ENCODE peak calls at places on chromosomes 1 and 21, in five cellular contexts. One of them, this sample, is unnamed.

GRCh38 chr1:64608015-64608650 is 136.7 kb upstream of the RAVER2 start:
- DNase-seq in right lobe of liver: no peak
- DNase-seq in brain microvascular endothelial cell: no peak
- DNase-seq in A549: no peak
- DNase-seq in HFF-Myc: no peak
- DNase-seq in this sample: no peak

GRCh38 chr1:193662030-193662429 is 475.6 kb upstream of the B3GALT2 start:
- DNase-seq in brain microvascular endothelial cell: no peak
- DNase-seq in A549: no peak
- DNase-seq in right lobe of liver: no peak
- DNase-seq in HFF-Myc: no peak
- DNase-seq in this sample: no peak

GRCh38 chr1:159141584-159142518 is 29.6 kb upstream of the CADM3 start:
- DNase-seq in brain microvascular endothelial cell: peak
- DNase-seq in HFF-Myc: no peak
- DNase-seq in A549: peak
- DNase-seq in right lobe of liver: no peak
- DNase-seq in this sample: peak

GRCh38 chr1:43893020-43893419 is 40.6 kb upstream of the ARTN start:
- DNase-seq in HFF-Myc: no peak
- DNase-seq in A549: no peak
- DNase-seq in brain microvascular endothelial cell: peak
- DNase-seq in right lobe of liver: no peak
- DNase-seq in this sample: no peak

GRCh38 chr1:81670286-81670685 is 130.4 kb upstream of the ADGRL2 start:
- DNase-seq in HFF-Myc: peak
- DNase-seq in A549: peak
- DNase-seq in brain microvascular endothelial cell: peak
- DNase-seq in right lobe of liver: peak
- DNase-seq in this sample: peak

GRCh38 chr1:243748227-243748626 is 101.8 kb downstream of the AKT3 start:
- DNase-seq in right lobe of liver: no peak
- DNase-seq in HFF-Myc: no peak
- DNase-seq in brain microvascular endothelial cell: no peak
- DNase-seq in A549: no peak
- DNase-seq in this sample: no peak

GRCh38 chr1:36223373-36223995 is 759 bp upstream of the THRAP3 start:
- DNase-seq in brain microvascular endothelial cell: peak
- DNase-seq in right lobe of liver: no peak
- DNase-seq in HFF-Myc: no peak
- DNase-seq in A549: peak
- DNase-seq in this sample: peak

GRCh38 chr1:215844266-215844665 is 277.2 kb downstream of the KCTD3 start:
- DNase-seq in right lobe of liver: no peak
- DNase-seq in HFF-Myc: no peak
- DNase-seq in brain microvascular endothelial cell: no peak
- DNase-seq in A549: no peak
- DNase-seq in this sample: no peak

GRCh38 chr21:44929799-44930542 is 9.3 kb upstream of the ITGB2 start:
- DNase-seq in brain microvascular endothelial cell: no peak
- DNase-seq in HFF-Myc: no peak
- DNase-seq in A549: no peak
- DNase-seq in right lobe of liver: no peak
- DNase-seq in this sample: no peak

GRCh38 chr21:23624281-23624680 is 1983.0 kb downstream of the MRPL39 start:
- DNase-seq in brain microvascular endothelial cell: no peak
- DNase-seq in HFF-Myc: no peak
- DNase-seq in A549: no peak
- DNase-seq in right lobe of liver: no peak
- DNase-seq in this sample: no peak

GRCh38 chr1:25744140-25744581 is 55.8 kb upstream of the SELENON start:
- DNase-seq in right lobe of liver: peak
- DNase-seq in A549: peak
- DNase-seq in HFF-Myc: peak
- DNase-seq in brain microvascular endothelial cell: peak
- DNase-seq in this sample: peak

GRCh38 chr1:154405762-154406571 is 824 bp downstream of the IL6R start:
- DNase-seq in HFF-Myc: no peak
- DNase-seq in A549: peak
- DNase-seq in right lobe of liver: peak
- DNase-seq in brain microvascular endothelial cell: peak
- DNase-seq in this sample: peak

GRCh38 chr1:203934027-203934426 is 72.6 kb downstream of the SNRPE start:
- DNase-seq in A549: no peak
- DNase-seq in right lobe of liver: no peak
- DNase-seq in HFF-Myc: no peak
- DNase-seq in brain microvascular endothelial cell: no peak
- DNase-seq in this sample: no peak

GRCh38 chr1:3453203-3453761 is 1.2 kb upstream of the ARHGEF16 start:
- DNase-seq in brain microvascular endothelial cell: peak
- DNase-seq in A549: peak
- DNase-seq in HFF-Myc: no peak
- DNase-seq in right lobe of liver: peak
- DNase-seq in this sample: peak

GRCh38 chr1:88291902-88292301 is 392.2 kb upstream of the PKN2 start:
- DNase-seq in A549: no peak
- DNase-seq in brain microvascular endothelial cell: no peak
- DNase-seq in right lobe of liver: no peak
- DNase-seq in HFF-Myc: no peak
- DNase-seq in this sample: no peak

GRCh38 chr1:209291715-209292114 is 291.8 kb upstream of the CAMK1G start:
- DNase-seq in HFF-Myc: no peak
- DNase-seq in right lobe of liver: no peak
- DNase-seq in A549: no peak
- DNase-seq in brain microvascular endothelial cell: no peak
- DNase-seq in this sample: no peak

GRCh38 chr1:50237081-50237480 is 128.4 kb downstream of the ELAVL4 start:
- DNase-seq in A549: no peak
- DNase-seq in brain microvascular endothelial cell: no peak
- DNase-seq in HFF-Myc: no peak
- DNase-seq in right lobe of liver: no peak
- DNase-seq in this sample: no peak

GRCh38 chr1:48938975-48939374 is 162.3 kb upstream of the BEND5 start:
- DNase-seq in HFF-Myc: no peak
- DNase-seq in brain microvascular endothelial cell: no peak
- DNase-seq in A549: no peak
- DNase-seq in right lobe of liver: no peak
- DNase-seq in this sample: no peak

GRCh38 chr1:221994274-221994698 is 252.4 kb upstream of the DUSP10 start:
- DNase-seq in right lobe of liver: no peak
- DNase-seq in A549: no peak
- DNase-seq in HFF-Myc: no peak
- DNase-seq in brain microvascular endothelial cell: peak
- DNase-seq in this sample: peak

GRCh38 chr1:6499318-6499717 is 7.9 kb upstream of the PLEKHG5 start:
- DNase-seq in HFF-Myc: no peak
- DNase-seq in right lobe of liver: no peak
- DNase-seq in brain microvascular endothelial cell: no peak
- DNase-seq in A549: no peak
- DNase-seq in this sample: no peak

GRCh38 chr1:226633541-226634155 is 85.1 kb downstream of the STUM start:
- DNase-seq in right lobe of liver: no peak
- DNase-seq in A549: no peak
- DNase-seq in brain microvascular endothelial cell: no peak
- DNase-seq in HFF-Myc: no peak
- DNase-seq in this sample: no peak

GRCh38 chr1:203425668-203425999 is 50.0 kb upstream of the PRELP start:
- DNase-seq in A549: no peak
- DNase-seq in right lobe of liver: no peak
- DNase-seq in HFF-Myc: no peak
- DNase-seq in brain microvascular endothelial cell: no peak
- DNase-seq in this sample: no peak

DNA sequence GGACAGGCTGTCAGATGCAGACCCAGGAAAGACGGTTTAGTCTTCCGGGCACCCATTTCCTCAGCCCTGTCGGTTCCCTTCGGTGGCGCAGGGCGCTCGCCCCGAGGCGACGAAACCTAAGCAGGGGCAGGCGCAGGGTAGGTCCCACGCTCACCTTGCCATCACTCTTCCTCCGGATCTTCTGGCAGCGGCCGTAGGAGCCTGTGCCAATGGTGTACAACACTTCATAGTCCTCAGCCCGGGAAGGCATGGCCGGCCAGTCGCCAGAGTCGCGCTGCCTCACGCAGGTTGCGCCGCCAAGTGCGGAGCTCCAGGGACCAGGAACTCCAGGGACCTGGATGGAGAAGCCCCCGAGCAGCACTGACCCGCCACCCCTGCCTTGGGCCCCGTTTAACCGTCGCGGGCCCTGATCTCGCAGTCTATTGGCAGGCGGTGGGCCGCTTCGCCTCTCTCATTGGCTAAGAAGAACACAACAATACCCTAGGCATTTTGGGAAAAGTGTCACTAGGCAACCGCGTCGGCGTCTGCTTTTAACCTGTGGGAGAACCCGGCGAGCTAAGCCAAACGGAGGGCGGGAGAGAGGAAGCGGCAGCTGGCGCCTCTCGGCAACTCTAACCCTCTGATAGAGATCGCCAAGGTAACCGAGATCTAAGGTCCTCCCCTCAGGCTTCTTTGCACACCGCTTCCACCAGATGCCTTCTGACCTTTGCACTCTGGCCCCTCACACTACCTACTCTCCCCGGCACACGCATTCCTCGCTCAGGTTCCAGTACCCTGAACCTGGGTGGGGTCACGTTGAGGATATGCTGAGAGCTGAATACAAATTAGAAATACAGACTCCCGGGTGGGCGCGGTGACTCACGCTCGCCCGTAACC is at the start of gene NEK2:
- DNase-seq in HFF-Myc: peak
- DNase-seq in brain microvascular endothelial cell: peak
- DNase-seq in A549: peak
- DNase-seq in right lobe of liver: peak
- DNase-seq in this sample: peak
- TF ChIP-seq CTCF in HFF-Myc: no peak
- TF ChIP-seq CTCF in brain microvascular endothelial cell: no peak
- TF ChIP-seq CTCF in A549: no peak
- TF ChIP-seq CTCF in right lobe of liver: no peak
- TF ChIP-seq CTCF in this sample: peak

DNA sequence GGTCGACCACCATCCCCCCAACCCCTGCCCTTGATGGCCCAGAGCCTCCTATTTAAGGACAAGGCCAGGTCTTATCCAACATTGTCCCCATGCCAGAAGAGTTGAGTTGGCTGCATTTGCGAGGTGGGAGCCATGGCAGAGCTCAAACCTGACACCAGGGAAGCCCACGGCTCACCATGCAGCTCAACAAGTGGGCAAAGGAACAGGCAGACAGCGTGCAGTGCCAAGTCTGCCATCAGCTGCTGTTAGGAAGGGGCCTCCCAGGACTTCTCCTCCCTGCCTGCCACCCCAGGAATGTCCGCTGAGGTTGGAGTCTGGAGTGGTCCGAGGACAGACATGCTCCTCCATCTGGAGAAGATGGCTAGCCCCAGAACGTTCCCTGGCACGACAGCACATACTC is 19.9 kb downstream of the SLC45A3 start:
- DNase-seq in HFF-Myc: no peak
- DNase-seq in A549: no peak
- DNase-seq in brain microvascular endothelial cell: no peak
- DNase-seq in right lobe of liver: no peak
- DNase-seq in this sample: no peak
- TF ChIP-seq CTCF in HFF-Myc: no peak
- TF ChIP-seq CTCF in A549: no peak
- TF ChIP-seq CTCF in brain microvascular endothelial cell: no peak
- TF ChIP-seq CTCF in right lobe of liver: no peak
- TF ChIP-seq CTCF in this sample: no peak

GRCh38 chr1:42846257-42847110 is at the start of gene ZNF691:
- DNase-seq in HFF-Myc: peak
- DNase-seq in right lobe of liver: peak
- DNase-seq in A549: peak
- DNase-seq in brain microvascular endothelial cell: peak
- DNase-seq in this sample: peak
- TF ChIP-seq CTCF in HFF-Myc: peak
- TF ChIP-seq CTCF in right lobe of liver: peak
- TF ChIP-seq CTCF in A549: no peak
- TF ChIP-seq CTCF in brain microvascular endothelial cell: peak
- TF ChIP-seq CTCF in this sample: peak

DNA sequence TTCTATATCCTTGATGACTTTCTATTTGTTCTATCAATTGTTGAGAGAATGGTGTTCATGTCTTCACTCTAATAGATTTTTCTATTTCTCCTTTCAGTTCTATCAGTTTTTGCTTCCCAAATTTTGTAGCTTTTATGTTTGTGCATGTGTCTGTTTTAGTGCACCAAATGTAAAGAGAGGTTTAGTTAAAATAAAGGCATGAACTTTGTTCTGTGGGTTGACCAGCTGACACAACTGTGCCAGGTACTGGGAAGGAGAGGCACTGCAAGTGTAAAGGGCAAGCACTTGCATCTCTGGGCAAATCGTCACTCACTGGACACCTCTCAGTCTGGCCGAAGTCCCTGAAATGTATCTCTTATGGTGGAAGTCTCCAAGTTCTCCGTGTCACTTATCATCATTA is 38.6 kb upstream of the ABCD3 start:
- DNase-seq in brain microvascular endothelial cell: no peak
- DNase-seq in A549: no peak
- DNase-seq in HFF-Myc: no peak
- DNase-seq in right lobe of liver: peak
- DNase-seq in this sample: no peak
- TF ChIP-seq CTCF in brain microvascular endothelial cell: no peak
- TF ChIP-seq CTCF in A549: no peak
- TF ChIP-seq CTCF in HFF-Myc: no peak
- TF ChIP-seq CTCF in right lobe of liver: no peak
- TF ChIP-seq CTCF in this sample: no peak

GRCh38 chr1:114764689-114765088 is 6.9 kb upstream of the CSDE1 start:
- DNase-seq in brain microvascular endothelial cell: no peak
- DNase-seq in A549: no peak
- DNase-seq in right lobe of liver: no peak
- DNase-seq in HFF-Myc: no peak
- DNase-seq in this sample: no peak
- TF ChIP-seq CTCF in brain microvascular endothelial cell: peak
- TF ChIP-seq CTCF in A549: no peak
- TF ChIP-seq CTCF in right lobe of liver: no peak
- TF ChIP-seq CTCF in HFF-Myc: no peak
- TF ChIP-seq CTCF in this sample: peak